ENCODE peak calls at places on chromosomes 16 and 17, in four cellular contexts. One of them, this sample, is unnamed.

GRCh38 chr16:62545039-62545438 is 508.8 kb upstream of the CDH8 start:
- DNase-seq in NCI-H510A treated with DMSO at 0.1 percent for 48 hours: no peak
- DNase-seq in fibroblast of mammary gland: no peak
- DNase-seq in AG20443: no peak
- DNase-seq in this sample: no peak

GRCh38 chr16:71367243-71367976 is 8.9 kb downstream of the CALB2 start:
- DNase-seq in NCI-H510A treated with DMSO at 0.1 percent for 48 hours: peak; percentile 60
- DNase-seq in fibroblast of mammary gland: peak; percentile 40
- DNase-seq in AG20443: peak; percentile 78
- DNase-seq in this sample: peak; percentile 69

GRCh38 chr16:6797223-6797622 is 535.4 kb upstream of the RBFOX1 start:
- DNase-seq in AG20443: no peak
- DNase-seq in NCI-H510A treated with DMSO at 0.1 percent for 48 hours: no peak
- DNase-seq in fibroblast of mammary gland: no peak
- DNase-seq in this sample: no peak

GRCh38 chr17:73371285-73371684 is 59.5 kb upstream of the CDC42EP4 start:
- DNase-seq in AG20443: peak; percentile 84
- DNase-seq in fibroblast of mammary gland: peak; percentile 94
- DNase-seq in NCI-H510A treated with DMSO at 0.1 percent for 48 hours: no peak
- DNase-seq in this sample: no peak

GRCh38 chr17:16297367-16298139 is 55.7 kb downstream of the CENPV start:
- DNase-seq in AG20443: no peak
- DNase-seq in fibroblast of mammary gland: no peak
- DNase-seq in NCI-H510A treated with DMSO at 0.1 percent for 48 hours: no peak
- DNase-seq in this sample: no peak

GRCh38 chr17:3528604-3529511 is 28.8 kb downstream of the TRPV3 start:
- DNase-seq in AG20443: no peak
- DNase-seq in NCI-H510A treated with DMSO at 0.1 percent for 48 hours: no peak
- DNase-seq in fibroblast of mammary gland: no peak
- DNase-seq in this sample: no peak

GRCh38 chr16:23832882-23833281 is 2.9 kb upstream of the PRKCB start:
- DNase-seq in AG20443: no peak
- DNase-seq in fibroblast of mammary gland: no peak
- DNase-seq in NCI-H510A treated with DMSO at 0.1 percent for 48 hours: no peak
- DNase-seq in this sample: no peak

GRCh38 chr17:29722411-29723198 is 99.9 kb upstream of the CORO6 start:
- DNase-seq in fibroblast of mammary gland: peak; percentile 93
- DNase-seq in NCI-H510A treated with DMSO at 0.1 percent for 48 hours: peak; percentile 53
- DNase-seq in AG20443: peak; percentile 80
- DNase-seq in this sample: peak; percentile 98

GRCh38 chr17:43545383-43545632 is 832 bp downstream of the ETV4 start:
- DNase-seq in NCI-H510A treated with DMSO at 0.1 percent for 48 hours: no peak
- DNase-seq in fibroblast of mammary gland: no peak
- DNase-seq in AG20443: peak; percentile 47
- DNase-seq in this sample: no peak

GRCh38 chr17:3916013-3916696 is at the start of gene P2RX1:
- DNase-seq in NCI-H510A treated with DMSO at 0.1 percent for 48 hours: no peak
- DNase-seq in fibroblast of mammary gland: no peak
- DNase-seq in AG20443: no peak
- DNase-seq in this sample: no peak

GRCh38 chr17:50944054-50944901 is 78.1 kb upstream of the TOB1 start:
- DNase-seq in NCI-H510A treated with DMSO at 0.1 percent for 48 hours: peak; percentile 96
- DNase-seq in AG20443: peak; percentile 72
- DNase-seq in fibroblast of mammary gland: peak; percentile 44
- DNase-seq in this sample: peak; percentile 39

GRCh38 chr17:79826210-79826680 is 13.0 kb downstream of the CBX4 start:
- DNase-seq in fibroblast of mammary gland: no peak
- DNase-seq in NCI-H510A treated with DMSO at 0.1 percent for 48 hours: no peak
- DNase-seq in AG20443: no peak
- DNase-seq in this sample: no peak

GRCh38 chr16:53087101-53087500 is 32.3 kb downstream of the CHD9 start:
- DNase-seq in AG20443: peak; percentile 30
- DNase-seq in NCI-H510A treated with DMSO at 0.1 percent for 48 hours: no peak
- DNase-seq in fibroblast of mammary gland: peak; percentile 87
- DNase-seq in this sample: no peak

GRCh38 chr17:77242118-77242800 is 101.5 kb downstream of the SEC14L1 start:
- DNase-seq in AG20443: no peak
- DNase-seq in NCI-H510A treated with DMSO at 0.1 percent for 48 hours: peak; percentile 79
- DNase-seq in fibroblast of mammary gland: no peak
- DNase-seq in this sample: no peak

GRCh38 chr17:76447931-76448652 is 4.9 kb downstream of the UBE2O start:
- DNase-seq in fibroblast of mammary gland: peak; percentile 36
- DNase-seq in AG20443: no peak
- DNase-seq in NCI-H510A treated with DMSO at 0.1 percent for 48 hours: no peak
- DNase-seq in this sample: no peak

GRCh38 chr16:11076259-11077018 is 132.1 kb downstream of the CLEC16A start:
- DNase-seq in NCI-H510A treated with DMSO at 0.1 percent for 48 hours: no peak
- DNase-seq in fibroblast of mammary gland: no peak
- DNase-seq in AG20443: no peak
- DNase-seq in this sample: no peak

GRCh38 chr17:61809816-61810392 is 53.4 kb downstream of the BRIP1 start:
- DNase-seq in AG20443: peak; percentile 12
- DNase-seq in fibroblast of mammary gland: peak; percentile 66
- DNase-seq in NCI-H510A treated with DMSO at 0.1 percent for 48 hours: peak; percentile 73
- DNase-seq in this sample: peak; percentile 13

GRCh38 chr17:35660902-35661301 is 70.5 kb upstream of the RASL10B start:
- DNase-seq in fibroblast of mammary gland: no peak
- DNase-seq in AG20443: no peak
- DNase-seq in NCI-H510A treated with DMSO at 0.1 percent for 48 hours: no peak
- DNase-seq in this sample: no peak

GRCh38 chr17:72534265-72534664 is 413.4 kb downstream of the SOX9 start:
- DNase-seq in NCI-H510A treated with DMSO at 0.1 percent for 48 hours: no peak
- DNase-seq in AG20443: no peak
- DNase-seq in fibroblast of mammary gland: no peak
- DNase-seq in this sample: no peak

GRCh38 chr16:79415983-79416641 is 184.4 kb downstream of the MAF start:
- DNase-seq in fibroblast of mammary gland: no peak
- DNase-seq in NCI-H510A treated with DMSO at 0.1 percent for 48 hours: no peak
- DNase-seq in AG20443: no peak
- DNase-seq in this sample: no peak

GRCh38 chr17:48444531-48445247 is 14.7 kb upstream of the SKAP1 start:
- DNase-seq in NCI-H510A treated with DMSO at 0.1 percent for 48 hours: no peak
- DNase-seq in AG20443: no peak
- DNase-seq in fibroblast of mammary gland: no peak
- DNase-seq in this sample: no peak

GRCh38 chr17:50943575-50943933 is 77.4 kb upstream of the TOB1 start:
- DNase-seq in fibroblast of mammary gland: no peak
- DNase-seq in NCI-H510A treated with DMSO at 0.1 percent for 48 hours: peak; percentile 49
- DNase-seq in AG20443: no peak
- DNase-seq in this sample: no peak

GRCh38 chr17:57606111-57606875 is 138.8 kb downstream of the CCDC182 start:
- DNase-seq in NCI-H510A treated with DMSO at 0.1 percent for 48 hours: no peak
- DNase-seq in AG20443: no peak
- DNase-seq in fibroblast of mammary gland: no peak
- DNase-seq in this sample: peak; percentile 53

GRCh38 chr17:78995761-78996451 is 13.7 kb downstream of the CANT1 start:
- DNase-seq in AG20443: no peak
- DNase-seq in NCI-H510A treated with DMSO at 0.1 percent for 48 hours: no peak
- DNase-seq in fibroblast of mammary gland: no peak
- DNase-seq in this sample: no peak

GRCh38 chr17:17824119-17824779 is 12.5 kb downstream of the SREBF1 start:
- DNase-seq in AG20443: no peak
- DNase-seq in fibroblast of mammary gland: no peak
- DNase-seq in NCI-H510A treated with DMSO at 0.1 percent for 48 hours: peak; percentile 36
- DNase-seq in this sample: no peak

GRCh38 chr17:5592382-5592781 is 8.1 kb upstream of the NLRP1 start:
- DNase-seq in fibroblast of mammary gland: peak; percentile 56
- DNase-seq in AG20443: peak; percentile 58
- DNase-seq in NCI-H510A treated with DMSO at 0.1 percent for 48 hours: peak; percentile 39
- DNase-seq in this sample: peak; percentile 55

GRCh38 chr17:60528828-60529227 is 2.8 kb upstream of the APPBP2 start:
- DNase-seq in AG20443: no peak
- DNase-seq in NCI-H510A treated with DMSO at 0.1 percent for 48 hours: no peak
- DNase-seq in fibroblast of mammary gland: no peak
- DNase-seq in this sample: no peak

GRCh38 chr16:17474037-17474436 is 3.3 kb upstream of the XYLT1 start:
- DNase-seq in fibroblast of mammary gland: peak; percentile 42
- DNase-seq in AG20443: peak; percentile 36
- DNase-seq in NCI-H510A treated with DMSO at 0.1 percent for 48 hours: no peak
- DNase-seq in this sample: peak; percentile 15

GRCh38 chr17:74937064-74938051 is 1.7 kb downstream of the OTOP3 start:
- DNase-seq in fibroblast of mammary gland: no peak
- DNase-seq in AG20443: no peak
- DNase-seq in NCI-H510A treated with DMSO at 0.1 percent for 48 hours: no peak
- DNase-seq in this sample: no peak

GRCh38 chr16:71426880-71427615 is 14.8 kb downstream of the TLE7 start:
- DNase-seq in AG20443: no peak
- DNase-seq in NCI-H510A treated with DMSO at 0.1 percent for 48 hours: no peak
- DNase-seq in fibroblast of mammary gland: no peak
- DNase-seq in this sample: no peak

GRCh38 chr17:16935241-16935663 is 36.7 kb downstream of the TNFRSF13B start:
- DNase-seq in NCI-H510A treated with DMSO at 0.1 percent for 48 hours: no peak
- DNase-seq in fibroblast of mammary gland: no peak
- DNase-seq in AG20443: no peak
- DNase-seq in this sample: no peak

GRCh38 chr16:11576427-11577289 is 10.1 kb downstream of the LITAF start:
- DNase-seq in NCI-H510A treated with DMSO at 0.1 percent for 48 hours: peak; percentile 33
- DNase-seq in AG20443: no peak
- DNase-seq in fibroblast of mammary gland: no peak
- DNase-seq in this sample: peak; percentile 47

GRCh38 chr16:79501446-79501845 is 99.1 kb downstream of the MAF start:
- DNase-seq in AG20443: no peak
- DNase-seq in fibroblast of mammary gland: no peak
- DNase-seq in NCI-H510A treated with DMSO at 0.1 percent for 48 hours: no peak
- DNase-seq in this sample: no peak

GRCh38 chr16:57993452-57993851 is 7.0 kb downstream of the ZNF319 start:
- DNase-seq in NCI-H510A treated with DMSO at 0.1 percent for 48 hours: peak; percentile 30
- DNase-seq in fibroblast of mammary gland: no peak
- DNase-seq in AG20443: no peak
- DNase-seq in this sample: no peak

GRCh38 chr17:67150826-67151225 is 94.2 kb downstream of the HELZ start:
- DNase-seq in fibroblast of mammary gland: no peak
- DNase-seq in AG20443: no peak
- DNase-seq in NCI-H510A treated with DMSO at 0.1 percent for 48 hours: no peak
- DNase-seq in this sample: no peak

GRCh38 chr17:79648181-79648831 is 37.5 kb upstream of the RBFOX3 start:
- DNase-seq in NCI-H510A treated with DMSO at 0.1 percent for 48 hours: no peak
- DNase-seq in fibroblast of mammary gland: no peak
- DNase-seq in AG20443: no peak
- DNase-seq in this sample: no peak

GRCh38 chr16:87740441-87740840 is 25.3 kb downstream of the KLHDC4 start:
- DNase-seq in AG20443: peak; percentile 74
- DNase-seq in NCI-H510A treated with DMSO at 0.1 percent for 48 hours: no peak
- DNase-seq in fibroblast of mammary gland: peak; percentile 64
- DNase-seq in this sample: no peak

GRCh38 chr17:75133001-75133400 is 1.5 kb upstream of the NT5C start:
- DNase-seq in fibroblast of mammary gland: no peak
- DNase-seq in NCI-H510A treated with DMSO at 0.1 percent for 48 hours: no peak
- DNase-seq in AG20443: no peak
- DNase-seq in this sample: no peak

GRCh38 chr17:38577244-38577643 is 28.5 kb downstream of the SRCIN1 start:
- DNase-seq in AG20443: no peak
- DNase-seq in fibroblast of mammary gland: no peak
- DNase-seq in NCI-H510A treated with DMSO at 0.1 percent for 48 hours: no peak
- DNase-seq in this sample: no peak

This sample was measured in NAMALWA.